ENCODE peak calls at places on chromosomes 13 and 19, in six cellular contexts. M is lower lobe of right lung, V is heart right ventricle, X is pancreas, A is PC-3, B is IMR-90. K is an unnamed sample.

GRCh38 chr19:41774515-41774980 is 19.2 kb downstream of the CEACAM6 start:
- ATAC-seq in A (peak), X (peak), M (peak), V (no peak), B (no peak), K (no peak)

GRCh38 chr13:76223565-76223964 is 587.4 kb downstream of the LMO7 start:
- ATAC-seq in M (no peak), B (no peak), V (peak), A (no peak), X (no peak), K (no peak)

GRCh38 chr19:40739871-40740703 is 10.2 kb downstream of the ACTMAP start:
- ATAC-seq in A (no peak), V (peak), B (no peak), X (no peak), M (no peak), K (peak)

GRCh38 chr19:41995959-41996797 is 2.1 kb upstream of the ATP1A3 start:
- ATAC-seq in B (no peak), A (no peak), V (no peak), M (no peak), X (no peak), K (no peak)

GRCh38 chr19:13100871-13101589 is 1.6 kb downstream of the LYL1 start:
- ATAC-seq in M (no peak), A (no peak), B (no peak), X (no peak), V (no peak), K (no peak)

GRCh38 chr19:40771101-40771539 is 4.2 kb upstream of the MIA start:
- ATAC-seq in V (no peak), X (no peak), A (no peak), B (no peak), M (no peak), K (no peak)

GRCh38 chr13:18978447-18978846 is 203.2 kb downstream of the TUBA3C start:
- ATAC-seq in V (peak), X (peak), M (no peak), A (no peak), B (no peak), K (no peak)

GRCh38 chr19:3117746-3118145 is 18.1 kb upstream of the GNA15 start:
- ATAC-seq in X (no peak), B (no peak), V (no peak), A (no peak), M (no peak), K (no peak)

GRCh38 chr13:52782486-52783448 is 43.1 kb upstream of the CNMD start:
- ATAC-seq in B (no peak), M (no peak), X (peak), V (peak), A (no peak), K (no peak)

GRCh38 chr19:13909430-13909829 is 3.4 kb downstream of the CC2D1A start:
- ATAC-seq in B (no peak), A (no peak), M (no peak), X (peak), V (no peak), K (no peak)

GRCh38 chr13:20943519-20944012 is 41.0 kb upstream of the XPO4 start:
- ATAC-seq in A (peak), V (peak), M (peak), X (peak), B (peak), K (peak)
- H3K4me3 ChIP-seq in A (peak), V (no peak), M (no peak), X (no peak), B (no peak), K (no peak)

GRCh38 chr19:57583521-57584416 is at the start of gene ZIK1:
- ATAC-seq in V (peak), B (peak), M (peak), A (no peak), X (peak), K (peak)

GRCh38 chr19:57583104-57583520 is 833 bp upstream of the ZIK1 start:
- ATAC-seq in B (no peak), V (no peak), M (no peak), A (no peak), X (no peak), K (no peak)

GRCh38 chr19:57587529-57587928 is 3.6 kb downstream of the ZIK1 start:
- ATAC-seq in A (no peak), M (no peak), X (no peak), V (no peak), B (peak), K (no peak)
- H3K4me3 ChIP-seq in A (no peak), M (no peak), X (no peak), V (no peak), B (no peak), K (no peak)

GRCh38 chr13:48749699-48750473 is 96.2 kb downstream of the CYSLTR2 start:
- ATAC-seq in V (peak), B (peak), A (peak), X (peak), M (peak), K (peak)
- H3K4me3 ChIP-seq in V (no peak), B (no peak), A (peak), X (no peak), M (no peak), K (no peak)

GRCh38 chr19:8367327-8368001 is 3.5 kb downstream of the ANGPTL4 start:
- ATAC-seq in B (peak), M (peak), X (peak), A (peak), V (peak), K (peak)

GRCh38 chr19:8366121-8366581 is 2.2 kb downstream of the ANGPTL4 start:
- ATAC-seq in A (no peak), X (no peak), M (no peak), V (no peak), B (no peak), K (no peak)

GRCh38 chr19:8368136-8368535 is 4.2 kb downstream of the ANGPTL4 start:
- ATAC-seq in A (no peak), X (no peak), B (no peak), V (no peak), M (no peak), K (no peak)

GRCh38 chr19:8363803-8364771 is at the start of gene ANGPTL4:
- ATAC-seq in B (peak), V (peak), M (peak), X (peak), A (peak), K (peak)

DNA sequence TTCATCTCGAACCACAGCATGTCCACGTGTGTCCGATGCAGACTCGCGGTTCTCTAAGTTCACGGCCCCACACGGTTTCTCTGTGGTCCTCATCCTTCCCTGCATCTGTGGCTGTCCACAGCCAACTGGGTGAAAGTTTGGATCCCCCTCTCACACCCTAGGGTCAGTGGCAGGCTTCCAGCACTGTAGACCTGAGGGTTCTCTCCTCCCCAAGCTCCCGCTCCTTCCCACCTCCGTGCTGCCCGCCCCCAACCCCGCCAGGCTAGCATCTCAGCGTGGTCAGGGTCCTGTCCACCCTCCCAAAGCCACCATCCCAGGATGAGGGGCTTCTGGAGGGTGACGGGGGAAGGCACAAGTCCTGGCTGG is 3.0 kb downstream of the ANGPTL4 start:
- ATAC-seq in B (peak), X (peak), V (no peak), M (no peak), A (no peak), K (peak)
- H3K4me3 ChIP-seq in B (no peak), X (peak), V (no peak), M (peak), A (no peak), K (peak)

GRCh38 chr13:49220856-49221614 is 897 bp downstream of the MLNR start:
- ATAC-seq in V (no peak), A (no peak), M (peak), X (no peak), B (peak), K (peak)
- H3K4me3 ChIP-seq in V (peak), A (no peak), M (peak), X (peak), B (peak), K (no peak)

DNA sequence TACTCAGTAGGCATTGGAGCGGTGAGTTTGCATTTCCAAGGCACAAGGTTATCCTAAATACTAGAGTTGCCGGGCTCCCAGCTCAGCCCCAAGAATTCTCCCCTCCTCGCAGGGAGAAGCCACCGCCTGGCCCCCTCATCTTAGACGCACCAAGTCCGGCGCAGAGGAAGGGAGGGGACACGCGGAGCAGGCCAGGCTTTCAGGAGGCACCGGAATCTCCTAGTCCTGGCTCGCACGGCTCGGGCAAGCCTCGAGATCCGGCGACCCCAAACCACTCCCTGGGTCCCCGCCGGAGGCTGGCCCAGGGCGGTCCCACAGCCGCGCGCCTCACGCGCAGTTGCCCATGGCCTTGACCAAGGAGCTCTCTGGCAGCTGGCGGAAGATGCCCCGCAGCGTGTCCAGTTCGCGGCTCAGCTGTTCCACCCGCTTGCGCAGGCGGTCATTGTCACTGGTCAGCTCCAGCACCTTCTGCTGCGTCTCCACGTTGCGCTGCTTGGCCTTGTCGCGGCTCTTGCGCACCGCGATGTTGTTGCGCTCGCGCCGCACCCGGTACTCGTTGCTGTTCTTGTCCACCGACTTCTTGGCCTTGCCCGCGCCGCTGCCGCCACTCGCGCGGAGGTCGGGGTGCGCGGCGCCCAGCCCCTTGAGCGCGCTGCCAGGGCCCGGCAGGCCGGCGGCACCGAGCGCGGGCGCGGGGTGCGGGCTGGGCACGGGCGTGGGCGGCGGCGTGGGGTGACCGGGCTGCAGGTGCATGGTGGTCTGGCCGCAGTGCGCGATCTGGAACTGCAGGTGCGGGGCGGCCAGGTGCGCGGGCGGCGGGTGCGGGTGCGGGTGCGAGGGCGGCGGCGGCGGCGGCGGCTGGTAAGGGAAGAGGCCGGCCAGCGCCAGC is 1.1 kb downstream of the CEBPA start:
- ATAC-seq in B (no peak), A (no peak), X (no peak), V (no peak), M (no peak), K (no peak)
- H3K4me3 ChIP-seq in B (no peak), A (peak), X (peak), V (peak), M (peak), K (peak)

DNA sequence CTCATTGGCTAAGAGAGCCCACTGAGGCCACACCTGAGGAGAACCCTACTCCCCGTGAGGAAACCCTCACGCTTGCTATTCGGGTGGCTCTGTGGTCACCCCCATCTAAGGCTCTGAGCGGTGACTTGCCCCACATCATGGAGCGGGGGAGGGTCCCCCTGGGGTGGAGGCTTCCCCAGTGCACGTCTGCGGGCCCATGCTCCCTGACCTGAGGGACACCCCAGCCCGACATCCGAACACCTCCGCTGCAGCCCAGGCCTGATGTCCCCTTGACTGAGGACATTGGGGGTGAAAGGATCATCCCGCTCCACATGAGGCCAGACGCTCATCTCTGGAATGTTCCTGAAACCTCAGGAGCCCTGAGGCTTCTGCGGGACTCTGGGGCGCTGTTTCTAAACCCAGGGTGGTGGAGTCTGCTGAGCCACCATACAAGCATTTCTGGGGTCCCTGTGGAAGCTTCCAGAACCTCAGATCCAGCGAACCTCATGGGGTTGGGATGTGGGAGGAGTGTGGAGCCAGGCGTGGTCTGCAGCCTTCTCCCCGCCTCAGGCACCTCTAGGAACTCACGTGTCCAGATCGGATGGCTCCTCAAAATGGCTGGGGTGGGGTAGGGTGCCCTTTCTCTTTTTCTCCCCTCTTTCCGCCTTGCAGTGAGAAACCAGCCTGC is 19.9 kb downstream of the TMED1 start:
- ATAC-seq in M (no peak), A (no peak), V (no peak), X (no peak), B (no peak), K (no peak)
- H3K4me3 ChIP-seq in M (peak), A (no peak), V (no peak), X (no peak), B (peak), K (peak)

K was measured in gastroesophageal sphincter.